ENCODE peak calls at places on chromosomes 3 and 15, in five cellular contexts. G, W, V, N and T are unnamed samples.

GRCh38 chr15:71448688-71449114 is 333.4 kb downstream of the THSD4 start:
- DNase-seq in W (no peak), G (peak), N (no peak), V (peak), T (no peak)

GRCh38 chr3:71243230-71243629 is 340.3 kb downstream of the FOXP1 start:
- DNase-seq in V (no peak), W (no peak), G (no peak), N (no peak), T (no peak)

GRCh38 chr3:119809249-119810017 is 27.5 kb downstream of the NR1I2 start:
- DNase-seq in G (no peak), N (no peak), W (no peak), V (no peak), T (no peak)

GRCh38 chr3:5503136-5503535 is 315.6 kb downstream of the EDEM1 start:
- DNase-seq in N (no peak), W (no peak), V (no peak), G (no peak), T (no peak)

GRCh38 chr15:98842973-98843285 is 164.7 kb downstream of the PGPEP1L start:
- DNase-seq in G (no peak), V (no peak), W (no peak), N (no peak), T (no peak)

GRCh38 chr3:31423522-31423921 is 109.2 kb upstream of the STT3B start:
- DNase-seq in V (no peak), G (peak), W (no peak), N (no peak), T (no peak)

GRCh38 chr3:38354588-38355344 is 8.2 kb downstream of the XYLB start:
- DNase-seq in G (no peak), V (peak), N (no peak), W (no peak), T (no peak)

GRCh38 chr3:69959581-69959980 is 40.0 kb upstream of the SAMMSON start:
- DNase-seq in V (no peak), W (no peak), N (no peak), G (no peak), T (no peak)

GRCh38 chr15:44535509-44536297 is 1.2 kb upstream of the EIF3J start:
- DNase-seq in V (peak), G (peak), N (no peak), W (peak), T (peak)

GRCh38 chr3:51311055-51311454 is 74.0 kb upstream of the MANF start:
- DNase-seq in G (no peak), W (no peak), V (no peak), N (no peak), T (no peak)

GRCh38 chr3:180626844-180627243 is 24.9 kb downstream of the TTC14 start:
- DNase-seq in G (no peak), N (no peak), V (no peak), W (no peak), T (no peak)

GRCh38 chr15:97904196-97904572 is 56.3 kb upstream of the ARRDC4 start:
- DNase-seq in N (peak), V (peak), W (peak), G (peak), T (no peak)

GRCh38 chr3:165749241-165749640 is 88.0 kb downstream of the BCHE start:
- DNase-seq in N (no peak), V (no peak), G (no peak), W (no peak), T (no peak)

GRCh38 chr15:89127054-89127702 is 38.9 kb downstream of the ABHD2 start:
- DNase-seq in W (no peak), G (no peak), V (no peak), N (peak), T (no peak)

GRCh38 chr15:25240461-25241021 is 198.3 kb downstream of the UBE3A start:
- DNase-seq in W (peak), N (peak), G (no peak), V (no peak), T (no peak)

GRCh38 chr15:37900286-37901221 is 33.9 kb upstream of the TMCO5A start:
- DNase-seq in N (no peak), W (no peak), V (no peak), G (no peak), T (no peak)

GRCh38 chr15:23566070-23567050 is 886 bp downstream of the MKRN3 start:
- DNase-seq in W (no peak), N (peak), V (no peak), G (no peak), T (no peak)

GRCh38 chr15:49877117-49877860 is 241.7 kb downstream of the ATP8B4 start:
- DNase-seq in N (no peak), G (no peak), W (no peak), V (no peak), T (no peak)

GRCh38 chr15:49875392-49875791 is 243.6 kb downstream of the ATP8B4 start:
- DNase-seq in V (no peak), G (no peak), W (no peak), N (no peak), T (no peak)

GRCh38 chr15:49877871-49878511 is 241.0 kb downstream of the ATP8B4 start:
- DNase-seq in V (no peak), N (no peak), G (no peak), W (no peak), T (no peak)

GRCh38 chr15:49881433-49881832 is 237.6 kb downstream of the ATP8B4 start:
- DNase-seq in V (no peak), G (no peak), N (no peak), W (no peak), T (no peak)

GRCh38 chr15:49876401-49877038 is 242.5 kb downstream of the ATP8B4 start:
- DNase-seq in V (no peak), G (no peak), N (no peak), W (no peak), T (no peak)
- TF ChIP-seq CTCF in V (peak), G (no peak), N (no peak), W (peak), T (no peak)

GRCh38 chr15:48644827-48645557 is 517 bp downstream of the FBN1 start:
- DNase-seq in V (no peak), W (peak), G (peak), N (peak), T (no peak)

GRCh38 chr15:48646364-48646763 is 855 bp upstream of the FBN1 start:
- DNase-seq in V (no peak), W (no peak), G (no peak), N (no peak), T (no peak)

GRCh38 chr15:48650931-48651330 is 5.4 kb upstream of the FBN1 start:
- DNase-seq in N (no peak), V (no peak), W (no peak), G (no peak), T (no peak)

GRCh38 chr15:48645558-48646330 is at the start of gene FBN1:
- DNase-seq in G (peak), W (peak), N (peak), V (peak), T (no peak)

GRCh38 chr15:48647963-48648362 is 2.5 kb upstream of the FBN1 start:
- DNase-seq in N (no peak), G (no peak), W (no peak), V (no peak), T (no peak)
- TF ChIP-seq CTCF in N (no peak), G (no peak), W (no peak), V (no peak), T (no peak)

GRCh38 chr3:58175429-58176184 is 35.2 kb downstream of the DNASE1L3 start:
- DNase-seq in W (no peak), N (no peak), G (no peak), V (peak), T (no peak)

GRCh38 chr3:58175098-58175428 is 35.7 kb downstream of the DNASE1L3 start:
- DNase-seq in W (no peak), V (no peak), G (no peak), N (no peak), T (no peak)

GRCh38 chr3:58176185-58176530 is 34.6 kb downstream of the DNASE1L3 start:
- DNase-seq in N (no peak), G (no peak), V (no peak), W (no peak), T (no peak)

GRCh38 chr3:58173029-58173669 is 37.6 kb downstream of the DNASE1L3 start:
- DNase-seq in W (no peak), G (no peak), V (no peak), N (no peak), T (no peak)

DNA sequence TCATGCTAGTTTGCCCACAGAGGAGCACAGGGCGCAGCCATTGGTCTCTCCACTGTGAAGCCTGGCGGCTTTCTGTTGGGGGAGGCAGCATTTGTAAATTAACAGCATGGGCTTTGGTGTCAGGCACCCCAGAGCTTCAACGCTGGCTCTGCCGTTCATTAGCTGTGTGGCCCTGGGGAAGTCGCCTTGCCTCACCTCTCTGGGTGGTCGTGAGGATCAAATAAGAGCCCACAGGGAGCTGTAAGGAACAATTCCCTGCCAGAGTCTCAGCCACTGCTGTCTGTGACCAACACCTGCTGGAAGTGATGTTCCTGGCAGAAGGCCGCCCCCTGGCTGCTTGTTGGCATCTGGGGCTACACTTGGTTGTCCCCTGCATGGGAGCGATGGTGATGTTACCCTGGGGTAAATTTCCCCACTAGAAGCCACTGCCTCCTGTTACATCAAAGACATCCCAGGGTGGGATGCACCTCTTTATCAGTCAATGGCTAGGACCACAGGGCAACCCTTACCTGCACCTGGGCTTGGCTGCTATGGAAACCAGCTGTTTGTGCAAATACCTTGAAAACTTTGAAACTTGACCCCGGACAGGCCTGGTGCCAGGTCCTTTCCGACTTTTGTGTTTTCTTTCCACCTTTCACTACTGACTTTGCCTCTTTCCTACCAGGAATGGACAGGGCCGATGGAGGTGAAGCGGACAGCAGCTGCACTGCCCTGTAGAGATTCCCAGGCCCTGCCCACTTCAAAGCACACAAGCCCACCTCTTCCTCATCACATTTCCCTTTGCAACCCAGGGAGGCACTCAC is 36.9 kb downstream of the DNASE1L3 start:
- DNase-seq in V (peak), N (no peak), G (peak), W (no peak), T (no peak)
- TF ChIP-seq CTCF in V (no peak), N (no peak), G (no peak), W (no peak), T (no peak)

GRCh38 chr3:101835676-101836075 is 13.6 kb upstream of the NFKBIZ start:
- DNase-seq in W (no peak), V (no peak), G (no peak), N (no peak), T (no peak)
- TF ChIP-seq CTCF in W (no peak), V (no peak), G (no peak), N (no peak), T (no peak)